ENCODE peak calls at places on chromosomes 2 and 18, in five cellular contexts. Z is stomach, Y is ovary, Q is adrenal gland, U is uterus. N is an unnamed sample. For H3K4me1 and H3K36me3, the result is how much of the 10 kb centered on the place peaks cover.

GRCh38 chr2:151630372-151630771 is 103.9 kb downstream of the NEB start:
- DNase-seq in Q (no peak), Y (no peak), U (no peak), Z (no peak), N (no peak)

GRCh38 chr2:119366161-119366648 is 429 bp downstream of the C2orf76 start:
- DNase-seq in Z (no peak), Q (no peak), U (no peak), Y (no peak), N (no peak)

GRCh38 chr2:195658541-195658890 is 1.5 kb downstream of the SLC39A10 start:
- DNase-seq in U (peak), Y (no peak), Z (no peak), Q (no peak), N (no peak)

GRCh38 chr2:184530239-184530638 is 68.1 kb upstream of the ZNF804A start:
- DNase-seq in U (no peak), Q (no peak), Y (no peak), Z (no peak), N (no peak)

GRCh38 chr2:29293830-29294438 is 178.7 kb downstream of the CLIP4 start:
- DNase-seq in U (no peak), Y (no peak), Z (no peak), Q (peak), N (no peak)

GRCh38 chr2:143926731-143927130 is 593.2 kb downstream of the ZEB2 start:
- DNase-seq in Z (no peak), Q (no peak), Y (no peak), U (no peak), N (no peak)

GRCh38 chr2:55500025-55500424 is 19.5 kb upstream of the CFAP36 start:
- DNase-seq in Y (no peak), U (no peak), Z (no peak), Q (no peak), N (no peak)

GRCh38 chr18:44801796-44802195 is 121.1 kb downstream of the SETBP1 start:
- DNase-seq in Y (no peak), U (no peak), Q (no peak), Z (no peak), N (no peak)

GRCh38 chr2:16408331-16409005 is 257.2 kb downstream of the CYRIA start:
- DNase-seq in Q (no peak), Z (no peak), U (no peak), Y (no peak), N (no peak)

GRCh38 chr18:2555895-2556294 is 15.4 kb downstream of the METTL4 start:
- DNase-seq in Y (no peak), Q (no peak), U (no peak), Z (no peak), N (no peak)

GRCh38 chr2:38443021-38443541 is 66.0 kb upstream of the ATL2 start:
- DNase-seq in Q (no peak), U (peak), Y (no peak), Z (peak), N (no peak)

GRCh38 chr2:159797468-159798375 is at the start of gene CD302:
- DNase-seq in Y (peak), Q (peak), U (peak), Z (peak), N (peak)

GRCh38 chr2:231299267-231299666 is 96.2 kb upstream of the B3GNT7 start:
- DNase-seq in Y (no peak), U (no peak), Q (no peak), Z (no peak), N (no peak)

GRCh38 chr2:79622508-79622907 is 109.7 kb downstream of the CTNNA2 start:
- DNase-seq in Z (no peak), U (no peak), Q (no peak), Y (no peak), N (no peak)

GRCh38 chr2:32425719-32426141 is 68.9 kb downstream of the BIRC6 start:
- DNase-seq in U (no peak), Z (no peak), Q (no peak), Y (no peak), N (no peak)

GRCh38 chr2:97970300-97971060 is 25.3 kb downstream of the TMEM131 start:
- DNase-seq in Z (no peak), U (no peak), Y (no peak), Q (no peak), N (no peak)

GRCh38 chr2:20126040-20126439 is 74.6 kb upstream of the LAPTM4A start:
- DNase-seq in Y (no peak), Q (no peak), U (no peak), Z (no peak), N (no peak)

GRCh38 chr2:130755234-130756040 is at the start of gene AMER3:
- DNase-seq in Q (no peak), Z (no peak), U (no peak), Y (no peak), N (no peak)

GRCh38 chr2:96105152-96105915 is 11.0 kb downstream of the ADRA2B start:
- DNase-seq in Z (no peak), Q (peak), Y (peak), U (no peak), N (no peak)

GRCh38 chr2:72778410-72778809 is 47.4 kb downstream of the EXOC6B start:
- DNase-seq in Y (no peak), Z (no peak), Q (no peak), U (no peak), N (no peak)

GRCh38 chr18:853471-853870 is 41.4 kb upstream of the YES1 start:
- DNase-seq in Y (no peak), U (no peak), Z (no peak), Q (no peak), N (no peak)
- TF ChIP-seq POLR2A in Y (no peak), U (no peak), Z (no peak), Q (no peak), N (no peak)

GRCh38 chr2:140895378-140895777 is 1235.4 kb downstream of the LRP1B start:
- DNase-seq in U (no peak), Q (no peak), Z (no peak), Y (no peak), N (no peak)
- H3K4me1 ChIP-seq in U (under half), Q (under half), Z (under half), Y (under half), N (under half)

DNA sequence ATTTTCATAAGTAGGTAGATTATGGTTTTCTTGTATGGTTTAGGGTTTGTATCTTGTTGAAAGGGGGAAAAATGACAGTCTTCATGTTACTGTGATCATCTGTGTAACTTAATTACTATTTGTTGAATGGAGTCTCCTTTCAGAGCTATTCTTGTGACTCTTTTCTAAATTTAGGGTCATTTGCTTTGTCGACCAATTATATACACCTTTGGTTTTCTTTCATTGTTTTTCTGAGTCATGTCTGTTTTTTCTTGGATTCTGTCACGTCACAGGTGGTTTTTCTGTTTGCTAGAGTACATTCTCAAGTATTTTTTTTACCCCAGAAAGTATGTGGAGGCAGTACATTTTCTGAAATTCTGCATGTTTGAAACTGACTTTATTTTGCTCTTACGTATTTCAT is 43.8 kb upstream of the DYSF start:
- DNase-seq in Z (no peak), Q (no peak), U (no peak), Y (no peak), N (no peak)
- H3K36me3 ChIP-seq in Z (under half), Q (under half), U (under half), Y (under half), N (under half)

DNA sequence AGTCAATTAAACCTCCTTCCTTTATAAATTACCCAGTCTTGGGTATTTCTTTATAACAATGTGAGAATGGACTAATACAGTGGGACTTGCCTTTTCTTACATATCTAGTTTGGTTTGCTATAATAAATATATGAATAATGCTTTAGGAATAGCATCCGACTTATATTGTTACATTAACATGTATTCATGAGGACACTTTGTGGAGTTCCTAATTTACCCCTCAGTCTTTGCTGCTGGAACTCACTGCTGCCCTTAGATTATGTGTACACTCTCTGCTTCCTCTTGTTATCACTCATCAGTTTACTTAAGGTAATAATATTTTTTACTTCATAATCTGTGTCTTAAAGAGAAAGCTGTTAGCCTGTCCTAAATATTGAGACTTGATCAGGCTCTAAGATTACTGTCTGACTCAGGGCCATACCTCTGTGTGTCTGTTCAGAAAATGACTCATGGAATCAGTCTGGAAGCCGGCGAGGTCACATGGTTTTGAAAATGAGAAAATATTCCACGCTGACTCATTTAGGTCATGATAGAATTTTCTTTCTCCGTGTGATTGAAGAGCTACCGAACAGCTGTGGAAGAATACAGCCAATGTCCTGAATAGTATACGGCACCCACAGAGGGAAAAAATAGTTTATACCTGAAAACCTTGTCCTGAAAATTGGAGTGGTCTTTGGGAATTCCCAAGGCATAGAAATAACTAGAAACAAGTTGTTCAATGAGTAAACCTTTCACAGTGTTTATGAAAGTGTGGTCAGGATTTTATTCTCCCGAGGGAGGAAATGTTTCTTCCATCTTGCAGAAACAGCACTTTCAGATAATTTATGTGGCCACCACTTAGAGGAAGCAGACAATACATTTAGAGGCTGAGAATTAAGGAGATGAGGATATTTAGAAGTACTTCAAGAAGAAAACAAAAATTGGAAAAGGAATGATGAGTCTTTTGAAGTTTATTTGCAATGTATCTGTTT is 156.4 kb downstream of the DSEL start:
- DNase-seq in Q (peak), Z (no peak), Y (peak), U (peak), N (peak)
- TF ChIP-seq POLR2A in Q (no peak), Z (no peak), Y (no peak), U (no peak), N (no peak)

DNA sequence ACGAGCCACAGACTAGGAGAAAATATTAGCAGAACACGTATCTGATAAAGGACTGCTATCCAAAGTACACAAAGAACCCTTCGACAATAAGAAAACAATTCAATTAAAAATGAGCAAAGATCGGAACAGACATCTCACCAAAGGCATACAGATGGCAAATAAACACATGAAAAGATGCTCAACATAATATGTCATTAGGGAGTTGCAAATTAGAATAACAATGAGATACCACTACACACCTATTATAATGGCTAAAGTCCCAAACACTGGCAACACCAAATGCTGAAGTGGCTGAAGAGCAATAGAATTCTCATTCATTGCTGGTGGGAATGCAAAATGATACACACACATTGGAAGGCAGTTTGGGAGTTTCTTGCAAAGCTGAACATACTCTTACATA is 33.1 kb downstream of the SERTAD2 start:
- DNase-seq in Y (no peak), U (no peak), Q (no peak), Z (no peak), N (no peak)
- H3K4me1 ChIP-seq in Y (under half), U (under half), Q (under half), Z (under half), N (under half)